ENCODE peak calls at places on chromosome 20, in five cellular contexts. O is pancreas, N is keratinocyte, U is suprapubic skin, T is body of pancreas. I is an unnamed sample.

GRCh38 chr20:3901028-3901746 is 12.0 kb downstream of the PANK2 start:
- DNase-seq in O (no peak), N (no peak), U (no peak), T (no peak), I (no peak)

GRCh38 chr20:14986026-14986655 is 648.7 kb upstream of the FLRT3 start:
- DNase-seq in O (no peak), U (no peak), N (no peak), T (peak; percentile 88), I (no peak)

GRCh38 chr20:60752741-60753420 is 499.2 kb upstream of the CDH4 start:
- DNase-seq in U (no peak), O (no peak), T (no peak), N (no peak), I (no peak)

GRCh38 chr20:15673206-15673605 is 900.0 kb downstream of the KIF16B start:
- DNase-seq in N (no peak), O (no peak), U (no peak), T (no peak), I (no peak)

GRCh38 chr20:62768815-62769287 is 27.4 kb upstream of the MRGBP start:
- DNase-seq in U (no peak), O (peak; percentile 84), N (no peak), T (peak; percentile 80), I (no peak)

GRCh38 chr20:34993941-34994508 is 38.4 kb downstream of the MYH7B start:
- DNase-seq in T (no peak), N (no peak), O (peak; percentile 55), U (no peak), I (no peak)

GRCh38 chr20:59120491-59120890 is 43.1 kb upstream of the ZNF831 start:
- DNase-seq in O (no peak), N (no peak), T (no peak), U (no peak), I (no peak)

GRCh38 chr20:1242530-1242929 is 16.7 kb downstream of the RAD21L1 start:
- DNase-seq in T (no peak), N (no peak), U (no peak), O (no peak), I (no peak)

GRCh38 chr20:35820715-35821114 is 48.9 kb downstream of the PHF20 start:
- DNase-seq in N (no peak), O (no peak), T (no peak), U (no peak), I (no peak)

GRCh38 chr20:62770111-62770910 is 26.0 kb upstream of the MRGBP start:
- DNase-seq in U (no peak), O (peak; percentile 52), T (no peak), N (no peak), I (no peak)

GRCh38 chr20:59988141-59988540 is 29.9 kb downstream of the CDH26 start:
- DNase-seq in O (no peak), T (peak; percentile 88), N (no peak), U (no peak), I (no peak)

GRCh38 chr20:46053416-46053815 is 24.4 kb downstream of the SLC12A5 start:
- DNase-seq in O (no peak), T (no peak), N (no peak), U (no peak), I (no peak)

DNA sequence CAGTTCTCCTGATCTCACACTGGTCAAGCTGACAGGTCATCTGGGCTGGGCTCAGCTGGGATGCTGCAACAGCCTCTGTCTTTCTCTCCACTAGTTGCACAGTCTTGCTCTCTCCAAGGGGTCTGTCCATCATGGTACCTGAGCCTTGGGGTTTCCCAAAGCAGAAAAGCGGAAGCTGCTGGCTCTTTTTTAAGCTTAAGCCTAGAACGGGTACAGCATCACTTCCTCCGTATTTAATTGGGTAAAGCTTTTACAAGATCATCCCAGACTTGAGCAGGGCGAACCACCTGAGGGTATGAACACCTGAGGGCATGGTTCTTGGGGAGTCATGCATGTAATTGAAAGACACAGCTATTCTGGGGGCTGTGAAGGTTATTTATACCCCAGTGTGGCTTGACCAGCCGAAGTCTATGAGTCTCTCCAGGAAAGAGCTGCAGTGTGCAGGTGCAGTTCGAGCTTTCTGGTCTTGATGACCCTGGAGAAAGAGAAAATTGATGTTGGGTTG is 13.4 kb upstream of the GGTLC1 start:
- DNase-seq in N (no peak), O (no peak), U (no peak), T (no peak), I (no peak)
- H3K4me3 ChIP-seq in N (no peak overlapping the region), O (no peak overlapping the region), U (no peak overlapping the region), T (no peak overlapping the region), I (no peak overlapping the region)

DNA sequence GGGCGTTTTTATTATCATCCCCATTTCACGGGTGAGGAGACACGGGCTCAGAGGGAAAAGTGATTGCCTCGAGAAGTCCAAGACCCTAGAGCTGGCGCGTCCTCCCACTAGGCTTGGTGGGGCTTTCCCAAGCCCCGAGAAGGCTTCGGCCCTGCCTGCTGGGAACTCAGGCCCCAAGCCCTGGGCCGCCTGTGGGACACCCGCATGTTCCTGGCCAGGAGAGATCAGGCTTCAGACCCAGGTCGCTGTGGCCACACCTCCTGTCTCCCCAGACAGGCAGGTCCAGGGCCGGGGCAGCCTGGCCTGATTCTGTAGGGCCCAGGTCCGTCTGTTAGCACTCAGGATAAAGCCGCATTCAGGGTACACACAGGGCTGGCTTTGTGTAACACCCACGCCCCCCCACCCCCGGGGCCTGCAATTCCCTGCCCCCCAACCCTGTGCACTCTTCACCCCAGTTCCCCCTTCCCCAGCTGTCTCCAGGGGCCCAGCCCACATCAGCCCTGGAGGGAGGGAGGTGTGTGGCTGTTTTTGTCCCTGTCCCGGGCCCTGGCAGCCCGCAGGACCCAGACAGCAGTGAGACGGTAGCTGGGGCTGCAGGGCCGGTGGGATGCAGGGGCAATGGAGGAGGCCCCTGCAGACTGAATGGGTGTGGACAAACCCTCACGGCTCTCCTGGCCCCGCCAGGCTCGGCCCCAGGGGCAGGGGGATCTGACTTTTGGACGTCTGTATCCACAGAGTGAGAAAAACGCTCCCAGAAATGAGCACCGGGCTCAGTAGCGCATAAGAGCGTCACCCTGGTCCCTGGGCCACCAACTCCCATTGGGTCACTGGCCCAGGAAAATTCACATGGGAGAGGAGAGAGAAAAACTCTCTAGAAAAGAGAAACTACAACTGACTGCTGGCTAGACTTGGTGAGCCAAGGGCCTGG is 42.4 kb upstream of the ZBP1 start:
- DNase-seq in O (peak; percentile 58), T (peak; percentile 15), U (peak; percentile 64), N (no peak), I (peak; percentile 17)
- H3K27ac ChIP-seq in O (no peak overlapping the region), T (no peak overlapping the region), U (no peak overlapping the region), N (no peak overlapping the region), I (no peak overlapping the region)

GRCh38 chr20:24632581-24632980 is 163.2 kb downstream of the SYNDIG1 start:
- DNase-seq in T (no peak), O (no peak), U (no peak), N (no peak), I (no peak)

GRCh38 chr20:24630486-24631172 is 161.2 kb downstream of the SYNDIG1 start:
- DNase-seq in N (no peak), O (no peak), U (no peak), T (no peak), I (no peak)

GRCh38 chr20:24629668-24630067 is 160.2 kb downstream of the SYNDIG1 start:
- DNase-seq in N (no peak), U (no peak), O (no peak), T (no peak), I (no peak)

GRCh38 chr20:24633026-24633425 is 163.6 kb downstream of the SYNDIG1 start:
- DNase-seq in T (no peak), N (no peak), U (no peak), O (no peak), I (no peak)

GRCh38 chr20:24631173-24631505 is 161.7 kb downstream of the SYNDIG1 start:
- DNase-seq in N (no peak), O (no peak), T (no peak), U (no peak), I (no peak)
- H3K4me3 ChIP-seq in N (no peak overlapping the region), O (no peak overlapping the region), T (no peak overlapping the region), U (no peak overlapping the region), I (no peak overlapping the region)

GRCh38 chr20:9515211-9515580 is 806 bp downstream of the LAMP5 start:
- DNase-seq in T (no peak), U (no peak), O (no peak), N (no peak), I (no peak)

GRCh38 chr20:9515761-9516657 is 1.6 kb downstream of the LAMP5 start:
- DNase-seq in U (no peak), T (no peak), N (no peak), O (peak; percentile 36), I (no peak)

GRCh38 chr20:9514461-9515210 is at the start of gene LAMP5:
- DNase-seq in O (peak; percentile 55), T (peak; percentile 33), U (no peak), N (no peak), I (peak; percentile 18)

GRCh38 chr20:9517297-9518134 is 3.1 kb downstream of the LAMP5 start:
- DNase-seq in U (no peak), T (no peak), N (no peak), O (no peak), I (no peak)

DNA sequence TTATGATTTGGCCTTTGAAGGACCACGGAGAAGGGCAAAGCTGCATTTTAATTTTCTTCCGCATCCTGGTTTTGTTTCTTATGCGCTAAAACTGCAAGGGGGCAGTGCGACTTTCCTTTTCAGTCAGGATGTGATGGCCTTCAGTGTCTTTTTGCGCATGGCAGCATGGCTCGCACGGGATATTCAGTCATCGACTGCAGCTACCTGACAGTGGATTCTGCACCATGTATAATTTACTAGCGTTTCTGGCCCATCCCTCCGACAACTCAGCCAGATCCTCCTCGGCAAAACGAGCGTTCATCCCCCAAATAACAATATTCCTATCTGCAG is 2.2 kb downstream of the LAMP5 start:
- DNase-seq in N (no peak), T (no peak), U (no peak), O (no peak), I (no peak)
- H3K27ac ChIP-seq in N (no peak overlapping the region), T (no peak overlapping the region), U (no peak overlapping the region), O (no peak overlapping the region), I (no peak overlapping the region)

GRCh38 chr20:16801919-16802651 is 53.9 kb downstream of the OTOR start:
- DNase-seq in N (peak; percentile 9), T (peak; percentile 67), O (peak; percentile 66), U (peak; percentile 59), I (peak; percentile 90)
- H3K4me3 ChIP-seq in N (no peak overlapping the region), T (no peak overlapping the region), O (no peak overlapping the region), U (no peak overlapping the region), I (peak overlapping the region; percentile 38)

DNA sequence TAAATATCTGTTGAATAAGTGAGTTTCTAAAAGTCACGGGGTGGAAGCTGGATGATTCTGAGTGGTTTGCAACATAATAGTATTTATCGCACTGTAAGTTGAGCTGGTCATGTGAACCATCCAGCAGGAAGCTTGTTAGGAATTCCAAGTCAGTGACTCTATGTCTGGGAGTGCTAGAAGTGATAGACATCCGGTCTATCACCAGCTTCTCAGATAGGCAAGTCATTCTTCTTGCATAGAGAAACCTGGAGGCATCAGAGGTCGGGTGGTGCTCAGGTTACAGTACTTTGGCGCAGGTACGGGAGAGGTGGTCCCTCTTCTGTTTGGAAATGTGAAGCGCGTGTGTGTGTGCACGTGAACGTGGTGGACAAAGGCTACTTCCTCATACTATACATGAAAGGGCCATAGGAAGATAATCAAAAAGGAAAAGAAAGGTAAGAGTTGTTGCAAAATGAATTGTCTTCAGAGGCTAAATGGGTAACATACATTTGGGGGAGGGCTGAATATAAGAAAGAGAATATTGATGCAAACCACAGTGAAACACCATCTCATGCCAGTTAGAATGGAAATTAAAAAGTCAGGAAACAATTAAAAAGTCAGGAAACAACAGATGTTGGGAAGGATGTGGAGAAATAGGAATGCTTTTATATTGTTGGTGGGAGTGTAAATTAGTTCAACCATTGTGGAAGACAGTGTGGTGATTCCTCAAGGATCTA is 299.3 kb upstream of the ZFP64 start:
- DNase-seq in T (no peak), O (no peak), U (no peak), N (peak; percentile 26), I (no peak)
- H3K27ac ChIP-seq in T (no peak overlapping the region), O (no peak overlapping the region), U (no peak overlapping the region), N (peak overlapping the region; percentile 52), I (no peak overlapping the region)

GRCh38 chr20:44910690-44911262 is 916 bp downstream of the PABPC1L start:
- DNase-seq in O (no peak), U (no peak), N (no peak), T (no peak), I (no peak)
- H3K4me3 ChIP-seq in O (peak overlapping the region; percentile 50), U (peak overlapping the region; percentile 71), N (peak overlapping the region; percentile 57), T (peak overlapping the region; percentile 83), I (peak overlapping the region; percentile 55)